ENCODE peak calls at places on chromosomes 12 and 14, in eight cellular contexts. E, T, V, D, F, P, W and B are unnamed samples.

GRCh38 chr14:100585448-100586152 is 1.6 kb downstream of the BEGAIN start:
- DNase-seq in V (no peak), W (no peak), F (peak), D (no peak), E (no peak), T (no peak), P (no peak), B (no peak)

GRCh38 chr12:122740351-122740750 is 9.7 kb upstream of the HCAR1 start:
- DNase-seq in W (no peak), E (no peak), V (peak), D (no peak), T (no peak), F (no peak), P (no peak), B (no peak)

GRCh38 chr12:6915023-6915788 is 826 bp downstream of the ENO2 start:
- DNase-seq in W (no peak), P (no peak), E (no peak), D (no peak), T (no peak), F (no peak), V (peak), B (peak)

GRCh38 chr12:65965358-65965757 is 141.1 kb downstream of the HMGA2 start:
- DNase-seq in D (no peak), T (no peak), E (no peak), W (no peak), F (no peak), V (peak), P (no peak), B (no peak)

GRCh38 chr14:61690039-61690438 is 5.3 kb upstream of the HIF1A start:
- DNase-seq in T (no peak), D (no peak), E (no peak), F (no peak), V (no peak), W (no peak), P (no peak), B (no peak)

GRCh38 chr14:104374718-104375080 is 204.9 kb upstream of the C14orf180 start:
- DNase-seq in D (no peak), F (peak), T (no peak), E (no peak), W (no peak), P (no peak), V (no peak), B (no peak)

GRCh38 chr12:40010899-40011774 is 94.7 kb downstream of the SLC2A13 start:
- DNase-seq in D (peak), P (no peak), F (no peak), W (peak), E (peak), V (peak), T (peak), B (no peak)

GRCh38 chr14:81416981-81417380 is 16.9 kb upstream of the STON2 start:
- DNase-seq in W (no peak), D (no peak), T (no peak), E (no peak), F (no peak), P (no peak), V (no peak), B (no peak)

GRCh38 chr12:2982361-2982760 is 23.2 kb downstream of the TEAD4 start:
- DNase-seq in F (no peak), W (no peak), D (no peak), T (no peak), V (no peak), P (no peak), E (no peak), B (no peak)

DNA sequence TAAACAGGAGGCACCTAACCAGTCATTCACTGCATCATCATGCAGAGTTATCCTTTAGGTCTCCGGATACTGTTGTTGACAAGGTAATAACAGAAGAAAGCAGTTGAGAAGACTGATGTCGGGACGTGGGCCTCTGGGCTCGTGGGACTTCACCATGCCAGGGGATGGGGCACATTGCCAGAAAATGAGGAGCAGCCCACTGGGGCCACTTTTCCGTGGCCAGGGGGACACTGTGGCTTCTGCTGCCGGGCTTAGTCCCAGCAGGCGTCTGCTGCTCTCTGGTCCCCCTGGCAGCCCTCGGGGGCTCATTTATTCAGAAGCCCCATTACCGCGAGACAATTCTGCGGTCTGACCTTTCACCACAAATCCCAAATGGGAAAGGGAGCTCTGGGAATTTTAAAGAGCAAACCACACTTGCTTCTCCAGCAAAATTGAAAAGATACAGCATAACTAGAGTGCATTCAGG is 201.2 kb downstream of the DAD1 start:
- DNase-seq in E (no peak), W (no peak), V (no peak), D (no peak), F (peak), P (no peak), T (no peak), B (no peak)
- H3K27ac ChIP-seq in E (no peak), W (no peak), V (no peak), D (no peak), F (no peak), P (no peak), T (no peak), B (no peak)

DNA sequence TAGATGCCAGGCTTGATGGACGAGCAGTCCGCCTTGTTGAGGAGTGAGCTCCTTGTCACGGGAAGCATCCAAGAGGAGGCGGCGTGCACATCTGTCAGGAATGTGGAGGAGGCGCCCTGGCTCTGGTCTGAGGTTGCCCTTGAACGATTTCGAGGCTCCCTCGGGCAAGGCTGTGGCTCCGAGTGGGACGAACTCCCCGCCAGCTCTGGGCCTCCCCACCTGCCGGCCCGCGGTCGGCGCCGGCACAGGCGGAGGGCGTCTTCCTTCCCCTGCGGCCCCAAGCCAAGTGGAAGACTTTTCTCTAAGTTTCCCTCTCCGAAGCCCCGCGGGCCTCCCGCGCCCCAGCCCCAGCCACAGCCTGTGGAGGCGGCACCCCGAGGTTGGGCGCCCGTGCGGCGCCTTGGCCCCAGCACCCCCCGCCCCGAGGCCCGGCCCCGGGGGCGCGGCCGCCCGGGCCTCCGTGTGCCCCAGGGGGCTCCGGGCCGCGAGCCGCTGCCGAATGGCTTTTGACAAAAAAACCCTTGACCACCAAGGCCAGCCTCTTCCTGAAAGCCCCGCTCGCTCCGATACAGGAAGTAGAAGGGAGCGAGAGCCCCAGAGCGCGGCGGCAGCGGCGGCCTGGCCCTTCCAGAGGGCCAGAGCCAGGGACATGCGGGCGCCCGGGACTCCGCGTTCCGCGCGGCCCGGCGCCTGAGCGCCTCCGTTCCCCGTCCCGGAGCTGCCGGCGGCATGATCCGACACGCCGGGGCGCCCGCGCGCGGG is at the start of gene RIN3:
- DNase-seq in W (peak), F (peak), D (no peak), P (no peak), E (peak), V (peak), T (no peak), B (peak)
- TF ChIP-seq EP300 in W (no peak), F (no peak), D (no peak), P (no peak), E (no peak), V (no peak), T (no peak), B (no peak)

DNA sequence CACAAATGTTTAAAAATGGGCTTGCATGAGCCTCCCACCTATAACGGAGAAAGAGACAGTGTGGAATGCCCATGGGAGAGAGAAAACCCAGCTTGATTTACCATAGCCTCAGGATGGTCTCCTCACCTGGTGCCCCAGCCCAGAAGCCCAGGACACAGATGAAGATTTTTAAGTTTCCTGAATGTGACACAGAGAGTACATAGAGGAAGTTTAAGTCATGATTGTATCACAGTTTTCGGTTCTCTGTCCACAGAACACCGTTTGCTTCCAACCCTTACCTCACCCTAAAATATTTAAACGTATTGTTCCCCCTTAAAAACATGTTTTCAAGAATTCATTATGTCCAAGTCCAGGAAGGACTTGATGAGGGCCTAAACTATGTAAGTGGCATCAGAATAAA is 56.2 kb downstream of the NELL2 start:
- DNase-seq in F (no peak), T (no peak), P (no peak), W (no peak), D (no peak), V (no peak), E (no peak), B (no peak)
- H3K4me3 ChIP-seq in F (no peak), T (no peak), P (no peak), W (no peak), D (no peak), V (no peak), E (no peak), B (no peak)

DNA sequence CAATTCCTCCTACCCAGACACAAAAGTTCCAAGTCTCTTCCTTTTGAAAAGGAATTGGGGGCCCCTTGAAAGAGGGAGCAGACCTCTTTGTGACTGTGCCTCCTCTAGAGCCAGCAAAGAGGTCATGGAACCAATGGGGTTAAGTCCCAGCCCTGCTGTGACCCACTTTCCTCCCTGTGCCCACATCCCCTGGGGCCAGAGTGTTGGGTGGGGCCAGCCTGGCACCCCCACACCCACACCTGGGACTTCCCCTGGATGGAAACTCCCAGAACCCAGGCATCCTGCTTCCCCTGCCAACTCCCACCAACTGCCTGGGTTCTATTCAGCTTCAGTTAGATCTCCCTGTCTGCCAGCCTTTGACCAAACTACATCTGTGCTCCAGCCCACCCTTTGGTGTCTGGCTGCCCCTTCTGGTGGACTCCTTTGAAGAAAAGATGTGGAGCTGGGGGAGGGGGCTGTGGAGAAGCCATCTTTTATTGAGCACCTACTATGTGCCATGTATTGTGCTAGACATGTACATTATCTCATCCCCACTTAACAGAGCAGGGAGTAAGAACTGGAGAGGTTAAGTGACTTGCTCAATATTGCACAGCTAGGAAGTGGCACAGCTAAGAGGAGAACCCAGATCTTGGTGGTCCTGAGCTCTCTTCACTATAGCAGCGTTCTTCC is 4.6 kb upstream of the RARG start:
- DNase-seq in P (no peak), W (no peak), T (no peak), E (no peak), D (no peak), V (no peak), F (no peak), B (no peak)
- H3K27ac ChIP-seq in P (peak), W (no peak), T (no peak), E (no peak), D (no peak), V (no peak), F (no peak), B (no peak)

DNA sequence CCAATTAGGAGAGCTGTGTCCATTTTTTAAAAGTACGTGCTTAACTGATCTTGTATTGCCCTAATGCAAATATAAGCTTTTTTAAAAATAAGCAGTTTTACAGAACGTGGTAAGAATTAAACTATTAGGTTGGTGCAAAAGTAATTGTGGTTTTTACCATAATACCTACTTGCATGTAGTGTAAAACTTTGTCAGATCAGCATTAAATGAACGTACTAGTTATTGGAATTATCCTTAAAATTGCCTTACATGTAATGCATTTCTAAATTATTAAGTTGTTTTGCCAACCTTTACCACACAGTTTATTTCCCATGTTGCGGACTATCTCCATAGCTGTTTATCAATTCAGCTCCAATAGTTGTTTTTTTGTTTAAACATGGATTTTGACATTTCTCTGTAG is 10.9 kb downstream of the CAND1 start:
- DNase-seq in W (no peak), T (no peak), F (no peak), P (no peak), D (no peak), E (no peak), V (no peak), B (no peak)
- TF ChIP-seq EP300 in W (no peak), T (no peak), F (no peak), P (no peak), D (no peak), E (no peak), V (no peak), B (no peak)

GRCh38 chr12:93773122-93773871 is 96.1 kb downstream of the CRADD start:
- DNase-seq in W (no peak), F (no peak), T (no peak), E (no peak), P (no peak), D (no peak), V (no peak), B (no peak)
- H3K4me3 ChIP-seq in W (no peak), F (no peak), T (no peak), E (no peak), P (no peak), D (no peak), V (no peak), B (no peak)

GRCh38 chr12:64216239-64216638 is 5.9 kb downstream of the KICS2 start:
- DNase-seq in W (no peak), P (no peak), F (no peak), E (no peak), V (no peak), T (no peak), D (no peak), B (no peak)
- H3K27ac ChIP-seq in W (no peak), P (no peak), F (no peak), E (no peak), V (no peak), T (no peak), D (no peak), B (no peak)